ENCODE peak calls at places on chromosomes 4 and X, in four cellular contexts. P, S, V and H are unnamed samples. For H3K4me1, the result is how much of the 10 kb centered on the place peaks cover.

GRCh38 chr4:15318621-15319348 is 109.0 kb upstream of the C1QTNF7 start:
- DNase-seq in P (no peak), S (no peak), V (no peak), H (peak)

GRCh38 chrX:47321386-47321785 is 49.0 kb upstream of the ZNF157 start:
- DNase-seq in P (no peak), S (no peak), V (peak), H (peak)

GRCh38 chr4:107839166-107839565 is 14.4 kb downstream of the SGMS2 start:
- DNase-seq in P (no peak), S (no peak), V (no peak), H (no peak)

GRCh38 chrX:42220083-42220482 is 296.7 kb upstream of the CASK start:
- DNase-seq in P (no peak), S (no peak), V (no peak), H (no peak)

GRCh38 chr4:55491486-55491885 is 55.2 kb downstream of the CLOCK start:
- DNase-seq in P (no peak), S (no peak), V (no peak), H (peak)

GRCh38 chr4:120922390-120923200 is at the start of gene PRDM5:
- DNase-seq in P (no peak), S (peak), V (peak), H (peak)

GRCh38 chr4:182736207-182736606 is 181.0 kb downstream of the DCTD start:
- DNase-seq in P (no peak), S (no peak), V (no peak), H (no peak)

GRCh38 chrX:119899125-119899524 is 3.4 kb downstream of the AKAP14 start:
- DNase-seq in P (no peak), S (peak), V (no peak), H (peak)

GRCh38 chr4:19187104-19187503 is 1064.6 kb upstream of the SLIT2 start:
- DNase-seq in P (no peak), S (no peak), V (no peak), H (no peak)

GRCh38 chr4:183261953-183262775 is 57.9 kb downstream of the CLDN22 start:
- DNase-seq in P (no peak), S (peak), V (peak), H (peak)

GRCh38 chr4:159248383-159249178 is 145.7 kb downstream of the RAPGEF2 start:
- DNase-seq in P (no peak), S (no peak), V (no peak), H (peak)

GRCh38 chrX:9707306-9708015 is 58.2 kb downstream of the GPR143 start:
- DNase-seq in P (no peak), S (no peak), V (no peak), H (peak)

GRCh38 chrX:109840585-109840984 is 107.5 kb upstream of the ACSL4 start:
- DNase-seq in P (peak), S (peak), V (peak), H (peak)

GRCh38 chr4:42865572-42866189 is 26.8 kb upstream of the GRXCR1 start:
- DNase-seq in P (no peak), S (peak), V (peak), H (peak)

GRCh38 chr4:48538358-48538757 is 48.3 kb downstream of the ZAR1 start:
- DNase-seq in P (no peak), S (no peak), V (no peak), H (no peak)

GRCh38 chrX:24647257-24648058 is at the start of gene PCYT1B:
- DNase-seq in P (peak), S (no peak), V (peak), H (peak)

GRCh38 chr4:10093801-10094552 is 22.6 kb downstream of the WDR1 start:
- DNase-seq in P (no peak), S (no peak), V (no peak), H (peak)

GRCh38 chr4:148060264-148061138 is 328.6 kb downstream of the ARHGAP10 start:
- DNase-seq in P (no peak), S (no peak), V (no peak), H (no peak)

GRCh38 chrX:54930291-54931049 is 9.8 kb downstream of the TRO start:
- DNase-seq in P (no peak), S (no peak), V (no peak), H (no peak)

GRCh38 chrX:85611926-85612325 is 232.5 kb upstream of the POF1B start:
- DNase-seq in P (no peak), S (peak), V (no peak), H (peak)

GRCh38 chr4:177442623-177443155 is 452 bp upstream of the AGA start:
- DNase-seq in P (no peak), S (no peak), V (no peak), H (peak)

GRCh38 chrX:40552768-40553167 is 28.0 kb upstream of the ATP6AP2 start:
- DNase-seq in P (no peak), S (peak), V (no peak), H (peak)

GRCh38 chrX:30971761-30972603 is 82.9 kb upstream of the TAB3 start:
- DNase-seq in P (no peak), S (peak), V (peak), H (peak)

GRCh38 chr4:23805381-23805780 is 84.5 kb downstream of the PPARGC1A start:
- DNase-seq in P (no peak), S (no peak), V (no peak), H (no peak)

GRCh38 chrX:55867254-55867653 is 149.7 kb downstream of the RRAGB start:
- DNase-seq in P (no peak), S (peak), V (no peak), H (peak)

GRCh38 chr4:89491731-89492235 is 184.2 kb upstream of the GPRIN3 start:
- DNase-seq in P (no peak), S (no peak), V (no peak), H (no peak)

GRCh38 chrX:29447867-29448266 is 767.5 kb upstream of the MAGEB2 start:
- DNase-seq in P (no peak), S (no peak), V (no peak), H (no peak)

GRCh38 chrX:20523626-20524312 is 257.1 kb upstream of the RPS6KA3 start:
- DNase-seq in P (no peak), S (no peak), V (no peak), H (no peak)

GRCh38 chrX:69357293-69357692 is 146.8 kb upstream of the NALF2 start:
- DNase-seq in P (no peak), S (no peak), V (no peak), H (no peak)

GRCh38 chr4:120327276-120327675 is 260.6 kb upstream of the MAD2L1 start:
- DNase-seq in P (no peak), S (no peak), V (no peak), H (no peak)

GRCh38 chr4:8192748-8193738 is 6.0 kb upstream of the SH3TC1 start:
- DNase-seq in P (no peak), S (peak), V (peak), H (peak)

GRCh38 chrX:142688256-142688655 is 337.5 kb upstream of the SPANXN4 start:
- DNase-seq in P (no peak), S (no peak), V (no peak), H (no peak)

GRCh38 chr4:140103676-140104075 is 50.3 kb downstream of the MAML3 start:
- DNase-seq in P (no peak), S (peak), V (no peak), H (peak)

GRCh38 chr4:77156912-77157858 is at the start of gene CCNG2:
- DNase-seq in P (peak), S (peak), V (peak), H (peak)

GRCh38 chr4:26334366-26334765 is 13.6 kb downstream of the RBPJ start:
- DNase-seq in P (no peak), S (no peak), V (no peak), H (no peak)

GRCh38 chr4:73832651-73833237 is 3.7 kb upstream of the CXCL6 start:
- DNase-seq in P (no peak), S (peak), V (no peak), H (peak)

GRCh38 chr4:130187587-130187986 is 1091.6 kb downstream of the C4orf33 start:
- DNase-seq in P (no peak), S (no peak), V (no peak), H (no peak)

GRCh38 chr4:130183096-130183495 is 1087.1 kb downstream of the C4orf33 start:
- DNase-seq in P (no peak), S (peak), V (no peak), H (no peak)

GRCh38 chr4:130178106-130178505 is 1082.2 kb downstream of the C4orf33 start:
- DNase-seq in P (no peak), S (no peak), V (no peak), H (no peak)

GRCh38 chr4:130185123-130185522 is 1089.2 kb downstream of the C4orf33 start:
- DNase-seq in P (no peak), S (no peak), V (no peak), H (no peak)

GRCh38 chr4:130183796-130184195 is 1087.8 kb downstream of the C4orf33 start:
- DNase-seq in P (no peak), S (no peak), V (no peak), H (no peak)
- H3K4me1 ChIP-seq in P (under half), S (under half), V (under half), H (under half)

DNA sequence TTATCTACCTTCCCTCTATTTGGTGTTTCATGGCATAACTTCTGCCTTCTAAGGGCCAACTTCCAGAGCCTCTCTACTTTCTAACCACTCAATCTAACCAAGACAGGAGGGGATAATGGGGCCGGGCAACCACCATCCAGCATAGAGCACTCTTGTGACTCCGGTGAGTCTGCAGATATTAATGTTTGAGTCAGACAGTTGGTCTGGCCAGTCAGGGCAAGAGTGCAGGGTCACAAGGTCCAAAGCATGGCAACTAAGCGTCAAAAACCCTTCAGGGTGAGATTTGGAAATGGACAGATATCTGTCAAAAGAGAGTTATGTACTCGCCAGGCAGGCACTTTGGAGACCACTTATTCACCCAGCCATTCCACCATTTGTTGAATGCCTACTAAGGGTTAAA is 105.0 kb downstream of the PALLD start:
- DNase-seq in P (no peak), S (no peak), V (no peak), H (no peak)
- H3K4me1 ChIP-seq in P (half or more), S (under half), V (under half), H (under half)

DNA sequence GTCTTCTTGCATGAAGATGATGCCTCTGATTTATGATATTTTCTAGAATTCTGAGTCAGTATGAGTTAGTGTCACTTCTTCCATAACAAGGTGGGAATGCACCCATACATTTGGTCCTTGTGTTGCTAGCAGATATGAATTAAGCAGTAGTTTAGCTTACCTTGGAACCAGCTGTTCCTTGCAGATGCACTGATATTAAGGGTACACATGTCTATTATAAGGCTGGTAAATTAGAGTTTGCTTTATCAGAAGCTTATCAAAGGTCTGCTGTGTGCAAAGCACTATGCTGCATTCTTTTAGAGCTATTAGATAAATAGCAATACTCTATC is 36.5 kb downstream of the AFF1 start:
- DNase-seq in P (no peak), S (no peak), V (no peak), H (no peak)
- H3K4me1 ChIP-seq in P (under half), S (under half), V (under half), H (under half)

GRCh38 chr4:6695660-6696581 is 2.2 kb downstream of the S100P start:
- DNase-seq in P (no peak), S (peak), V (no peak), H (no peak)

GRCh38 chr4:6692806-6693205 is 872 bp upstream of the S100P start:
- DNase-seq in P (no peak), S (peak), V (no peak), H (peak)

GRCh38 chr4:6692379-6692778 is 1.3 kb upstream of the S100P start:
- DNase-seq in P (no peak), S (no peak), V (no peak), H (no peak)

GRCh38 chr4:6693274-6694176 is at the start of gene S100P:
- DNase-seq in P (no peak), S (peak), V (no peak), H (no peak)

GRCh38 chr4:6694177-6694901 is 661 bp downstream of the S100P start:
- DNase-seq in P (no peak), S (no peak), V (no peak), H (no peak)
- H3K4me1 ChIP-seq in P (under half), S (half or more), V (under half), H (under half)

GRCh38 chrX:136190038-136190437 is 42.7 kb downstream of the FHL1 start:
- DNase-seq in P (no peak), S (no peak), V (no peak), H (no peak)
- H3K4me1 ChIP-seq in P (under half), S (under half), V (under half), H (under half)